ENCODE peak calls at places on chromosomes 16 and 17, in six cellular contexts. O, Q, S, M, X and A are unnamed samples.
A peak's percentile ranks its signal among the peaks of the same experiment; 100 is the strongest.

GRCh38 chr17:77491921-77492445 is 351.2 kb downstream of the SEC14L1 start:
- DNase-seq in O (no peak), Q (no peak), S (no peak), M (no peak), X (no peak), A (no peak)

GRCh38 chr16:69448470-69449193 is 24.2 kb downstream of the CYB5B start:
- DNase-seq in O (no peak), Q (no peak), S (no peak), M (no peak), X (peak; percentile 55), A (no peak)

GRCh38 chr16:27847030-27847550 is 216.4 kb downstream of the GSG1L start:
- DNase-seq in O (no peak), Q (no peak), S (no peak), M (no peak), X (peak; percentile 27), A (no peak)

GRCh38 chr17:40157972-40158371 is 17.6 kb downstream of the CASC3 start:
- DNase-seq in O (no peak), Q (no peak), S (no peak), M (no peak), X (no peak), A (peak; percentile 55)

GRCh38 chr17:29747660-29748059 is 124.9 kb upstream of the CORO6 start:
- DNase-seq in O (no peak), Q (no peak), S (no peak), M (no peak), X (no peak), A (no peak)

GRCh38 chr17:15262291-15263205 is 2.6 kb downstream of the PMP22 start:
- DNase-seq in O (peak; percentile 97), Q (no peak), S (peak; percentile 83), M (no peak), X (peak; percentile 63), A (peak; percentile 38)

GRCh38 chr17:44102845-44103622 is 20.4 kb downstream of the HDAC5 start:
- DNase-seq in O (no peak), Q (no peak), S (peak; percentile 36), M (no peak), X (no peak), A (no peak)

GRCh38 chr17:73743802-73744201 is 99.6 kb upstream of the SDK2 start:
- DNase-seq in O (no peak), Q (no peak), S (no peak), M (no peak), X (no peak), A (no peak)

GRCh38 chr17:63830904-63831491 is 3.5 kb upstream of the FTSJ3 start:
- DNase-seq in O (no peak), Q (no peak), S (no peak), M (no peak), X (no peak), A (no peak)

GRCh38 chr17:50666316-50666715 is 31.6 kb downstream of the ABCC3 start:
- DNase-seq in O (no peak), Q (no peak), S (no peak), M (no peak), X (no peak), A (no peak)

GRCh38 chr16:86708431-86708830 is 130.1 kb downstream of the FOXL1 start:
- DNase-seq in O (no peak), Q (no peak), S (no peak), M (no peak), X (no peak), A (no peak)

GRCh38 chr17:80918731-80919130 is 72.9 kb upstream of the CHMP6 start:
- DNase-seq in O (no peak), Q (no peak), S (no peak), M (no peak), X (no peak), A (no peak)

GRCh38 chr17:80510772-80511171 is 33.9 kb upstream of the RPTOR start:
- DNase-seq in O (no peak), Q (no peak), S (no peak), M (no peak), X (no peak), A (no peak)

GRCh38 chr17:79919164-79919585 is 79.9 kb upstream of the CBX4 start:
- DNase-seq in O (peak; percentile 81), Q (no peak), S (no peak), M (no peak), X (peak; percentile 62), A (no peak)

GRCh38 chr17:5947701-5948180 is 122.4 kb upstream of the WSCD1 start:
- DNase-seq in O (no peak), Q (no peak), S (no peak), M (no peak), X (no peak), A (no peak)
- TF ChIP-seq MYC in O (no peak), Q (no peak), S (no peak), M (no peak), X (no peak), A (no peak)

DNA sequence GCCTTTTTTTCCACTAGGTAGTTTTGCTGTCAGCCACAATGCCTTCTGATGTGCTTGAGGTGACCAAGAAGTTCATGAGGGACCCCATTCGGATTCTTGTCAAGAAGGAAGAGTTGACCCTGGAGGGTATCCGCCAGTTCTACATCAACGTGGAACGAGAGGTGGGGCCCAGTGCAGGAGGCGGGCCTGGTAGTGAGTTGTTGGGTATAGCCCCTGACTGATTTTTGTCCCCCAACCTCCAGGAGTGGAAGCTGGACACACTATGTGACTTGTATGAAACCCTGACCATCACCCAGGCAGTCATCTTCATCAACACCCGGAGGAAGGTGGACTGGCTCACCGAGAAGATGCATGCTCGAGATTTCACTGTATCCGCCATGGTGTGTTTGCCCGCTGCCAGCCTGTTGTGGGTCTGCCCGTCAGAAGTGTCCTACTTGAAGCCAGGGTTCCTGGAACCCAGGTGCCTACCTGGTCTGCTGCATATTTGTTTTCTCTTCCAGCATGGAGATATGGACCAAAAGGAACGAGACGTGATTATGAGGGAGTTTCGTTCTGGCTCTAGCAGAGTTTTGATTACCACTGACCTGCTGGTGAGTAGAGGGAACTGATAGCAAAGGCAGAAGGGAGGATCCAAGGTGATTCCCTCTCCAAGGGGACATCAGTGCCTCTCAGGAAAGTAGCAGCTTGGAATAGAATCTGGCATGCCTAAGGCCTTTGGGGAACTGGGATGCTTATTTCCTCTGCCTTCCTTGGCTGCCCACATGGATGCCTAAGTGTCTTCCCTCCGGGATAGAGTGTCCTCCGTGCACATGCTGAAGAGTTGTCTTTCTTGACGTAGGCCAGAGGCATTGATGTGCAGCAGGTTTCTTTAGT is 1.9 kb upstream of the CD68 start:
- DNase-seq in O (no peak), Q (no peak), S (no peak), M (no peak), X (no peak), A (no peak)
- TF ChIP-seq POLR2A in O (no peak), Q (peak; percentile 58), S (peak; percentile 19), M (no peak), X (no peak), A (no peak)

DNA sequence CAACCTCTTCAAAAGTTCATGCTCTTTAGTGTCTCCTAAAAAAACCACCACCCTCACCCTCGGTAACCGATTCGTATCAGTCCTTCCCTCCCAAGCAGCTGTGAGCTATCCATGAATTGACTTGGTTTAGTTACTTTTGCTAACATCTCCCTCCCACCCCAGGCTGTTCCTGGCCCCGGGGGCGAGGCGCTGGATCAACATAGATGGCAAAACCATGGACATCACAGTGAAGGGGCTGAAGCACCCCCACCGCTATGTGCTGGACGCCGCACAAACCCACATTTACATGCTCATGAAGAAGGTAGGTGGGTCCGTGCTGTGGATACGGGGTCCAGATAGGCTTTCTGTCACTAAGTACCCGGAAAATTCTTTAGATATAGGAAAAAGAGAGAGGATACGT is 66.8 kb downstream of the RGS9 start:
- DNase-seq in O (no peak), Q (no peak), S (no peak), M (no peak), X (no peak), A (no peak)
- TF ChIP-seq MYC in O (no peak), Q (no peak), S (no peak), M (no peak), X (no peak), A (no peak)

GRCh38 chr16:56653218-56653617 is 1.5 kb downstream of the MT1B start:
- DNase-seq in O (no peak), Q (no peak), S (no peak), M (no peak), X (no peak), A (no peak)

GRCh38 chr16:56652600-56652999 is 914 bp downstream of the MT1B start:
- DNase-seq in O (no peak), Q (no peak), S (no peak), M (no peak), X (no peak), A (no peak)

GRCh38 chr16:56662357-56663354 is 4.9 kb downstream of the MT1F start:
- DNase-seq in O (no peak), Q (no peak), S (no peak), M (no peak), X (no peak), A (no peak)

GRCh38 chr16:56658476-56658875 is 717 bp downstream of the MT1F start:
- DNase-seq in O (no peak), Q (no peak), S (no peak), M (no peak), X (no peak), A (no peak)

DNA sequence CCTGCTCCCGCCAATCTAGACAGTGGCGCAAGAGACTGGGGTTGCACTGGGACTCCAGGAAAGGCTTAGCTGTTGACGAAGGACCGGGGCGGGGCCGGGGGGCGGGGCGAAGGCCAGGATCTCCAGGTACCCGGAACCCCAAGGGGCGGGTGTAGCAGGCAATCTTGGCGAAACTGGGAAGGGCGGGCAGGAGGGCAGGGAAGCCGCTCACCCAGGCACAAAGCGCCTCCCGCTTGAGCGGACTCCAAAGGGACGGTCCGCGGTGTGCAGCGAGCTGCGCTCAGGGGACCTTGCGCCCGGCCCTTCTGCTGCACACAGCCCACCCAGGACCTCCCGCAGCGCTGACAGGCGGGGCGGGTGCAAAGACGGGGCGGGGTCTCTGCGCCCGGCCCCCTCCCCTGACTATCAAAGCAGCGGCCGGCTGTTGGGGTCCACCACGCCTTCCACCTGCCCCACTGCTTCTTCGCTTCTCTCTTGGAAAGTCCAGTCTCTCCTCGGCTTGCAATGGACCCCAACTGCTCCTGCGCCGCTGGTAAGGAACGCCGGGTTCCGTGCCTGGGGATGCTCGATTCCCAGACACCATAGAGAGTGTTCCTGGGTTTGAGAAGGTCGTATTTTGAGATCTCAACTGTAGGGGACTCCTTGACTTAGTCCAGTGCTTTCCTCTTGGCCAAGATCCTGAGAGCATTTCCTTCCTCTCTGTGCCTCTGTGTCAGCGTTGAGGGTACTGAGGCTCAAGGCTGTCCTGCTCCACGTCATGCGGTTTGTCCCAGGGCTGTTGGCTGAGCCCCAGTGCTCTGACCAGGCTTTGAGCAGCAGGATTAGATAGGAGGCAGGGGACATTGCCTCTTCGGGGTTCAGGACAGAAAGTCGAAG is at the start of gene MT1F:
- DNase-seq in O (peak; percentile 75), Q (no peak), S (peak; percentile 62), M (peak; percentile 85), X (peak; percentile 35), A (peak; percentile 90)
- TF ChIP-seq POLR2A in O (peak; percentile 15), Q (no peak), S (no peak), M (peak; percentile 38), X (no peak), A (peak; percentile 24)